ENCODE peak calls at places on chromosomes 5 and 9, in nine cellular contexts. One of them, this sample, is unnamed.

GRCh38 chr9:127423934-127424668 is at the start of gene ZNF79:
- DNase-seq in neural crest cell: peak; percentile 91
- DNase-seq in WERI-Rb-1: peak; percentile 96
- DNase-seq in activated B cell treated with CpG ODN at 0.5 μM for 24 hours: peak; percentile 93
- DNase-seq in LNCaP clone FGC: peak; percentile 84
- DNase-seq in A549: peak; percentile 97
- DNase-seq in GM10248: peak; percentile 96
- DNase-seq in astrocyte of the spinal cord: peak; percentile 95
- DNase-seq in GM12865: peak; percentile 95
- DNase-seq in this sample: peak; percentile 88

GRCh38 chr5:32115985-32116384 is 58.1 kb downstream of the GOLPH3 start:
- DNase-seq in neural crest cell: no peak
- DNase-seq in WERI-Rb-1: no peak
- DNase-seq in activated B cell treated with CpG ODN at 0.5 μM for 24 hours: no peak
- DNase-seq in LNCaP clone FGC: no peak
- DNase-seq in A549: peak; percentile 15
- DNase-seq in GM10248: no peak
- DNase-seq in astrocyte of the spinal cord: no peak
- DNase-seq in GM12865: no peak
- DNase-seq in this sample: no peak

GRCh38 chr5:30502277-30502676 is 691.2 kb upstream of the CDH6 start:
- DNase-seq in neural crest cell: no peak
- DNase-seq in WERI-Rb-1: no peak
- DNase-seq in activated B cell treated with CpG ODN at 0.5 μM for 24 hours: no peak
- DNase-seq in LNCaP clone FGC: no peak
- DNase-seq in A549: no peak
- DNase-seq in GM10248: no peak
- DNase-seq in astrocyte of the spinal cord: peak; percentile 76
- DNase-seq in GM12865: no peak
- DNase-seq in this sample: no peak

GRCh38 chr5:78328585-78329173 is 31.7 kb upstream of the SCAMP1 start:
- DNase-seq in neural crest cell: no peak
- DNase-seq in WERI-Rb-1: no peak
- DNase-seq in activated B cell treated with CpG ODN at 0.5 μM for 24 hours: no peak
- DNase-seq in LNCaP clone FGC: no peak
- DNase-seq in A549: no peak
- DNase-seq in GM10248: no peak
- DNase-seq in astrocyte of the spinal cord: peak; percentile 13
- DNase-seq in GM12865: no peak
- DNase-seq in this sample: no peak

GRCh38 chr5:73419414-73420390 is 28.9 kb downstream of the FOXD1 start:
- DNase-seq in neural crest cell: peak; percentile 36
- DNase-seq in WERI-Rb-1: no peak
- DNase-seq in activated B cell treated with CpG ODN at 0.5 μM for 24 hours: no peak
- DNase-seq in LNCaP clone FGC: no peak
- DNase-seq in A549: no peak
- DNase-seq in GM10248: no peak
- DNase-seq in astrocyte of the spinal cord: peak; percentile 94
- DNase-seq in GM12865: no peak
- DNase-seq in this sample: no peak

GRCh38 chr5:151150484-151151262 is 6.9 kb downstream of the ANXA6 start:
- DNase-seq in neural crest cell: peak; percentile 16
- DNase-seq in WERI-Rb-1: peak; percentile 60
- DNase-seq in activated B cell treated with CpG ODN at 0.5 μM for 24 hours: peak; percentile 32
- DNase-seq in LNCaP clone FGC: no peak
- DNase-seq in A549: no peak
- DNase-seq in GM10248: peak; percentile 54
- DNase-seq in astrocyte of the spinal cord: peak; percentile 67
- DNase-seq in GM12865: peak; percentile 82
- DNase-seq in this sample: peak; percentile 75

GRCh38 chr5:88452820-88453219 is 184.2 kb upstream of the TMEM161B start:
- DNase-seq in neural crest cell: no peak
- DNase-seq in WERI-Rb-1: no peak
- DNase-seq in activated B cell treated with CpG ODN at 0.5 μM for 24 hours: no peak
- DNase-seq in LNCaP clone FGC: no peak
- DNase-seq in A549: no peak
- DNase-seq in GM10248: no peak
- DNase-seq in astrocyte of the spinal cord: peak; percentile 40
- DNase-seq in GM12865: no peak
- DNase-seq in this sample: no peak

GRCh38 chr5:102670224-102670836 is 84.8 kb upstream of the PAM start:
- DNase-seq in neural crest cell: peak; percentile 49
- DNase-seq in WERI-Rb-1: peak; percentile 60
- DNase-seq in activated B cell treated with CpG ODN at 0.5 μM for 24 hours: no peak
- DNase-seq in LNCaP clone FGC: no peak
- DNase-seq in A549: peak; percentile 39
- DNase-seq in GM10248: peak; percentile 38
- DNase-seq in astrocyte of the spinal cord: no peak
- DNase-seq in GM12865: no peak
- DNase-seq in this sample: no peak

GRCh38 chr5:109759304-109759703 is 69.6 kb downstream of the MAN2A1 start:
- DNase-seq in neural crest cell: no peak
- DNase-seq in WERI-Rb-1: no peak
- DNase-seq in activated B cell treated with CpG ODN at 0.5 μM for 24 hours: no peak
- DNase-seq in LNCaP clone FGC: no peak
- DNase-seq in A549: no peak
- DNase-seq in GM10248: no peak
- DNase-seq in astrocyte of the spinal cord: peak; percentile 43
- DNase-seq in GM12865: no peak
- DNase-seq in this sample: no peak

GRCh38 chr9:37953775-37954437 is 50.0 kb upstream of the SLC25A51 start:
- DNase-seq in neural crest cell: no peak
- DNase-seq in WERI-Rb-1: no peak
- DNase-seq in activated B cell treated with CpG ODN at 0.5 μM for 24 hours: no peak
- DNase-seq in LNCaP clone FGC: no peak
- DNase-seq in A549: peak; percentile 92
- DNase-seq in GM10248: peak; percentile 75
- DNase-seq in astrocyte of the spinal cord: peak; percentile 95
- DNase-seq in GM12865: peak; percentile 91
- DNase-seq in this sample: no peak

GRCh38 chr9:2255128-2255527 is 240.0 kb downstream of the SMARCA2 start:
- DNase-seq in neural crest cell: no peak
- DNase-seq in WERI-Rb-1: peak; percentile 63
- DNase-seq in activated B cell treated with CpG ODN at 0.5 μM for 24 hours: no peak
- DNase-seq in LNCaP clone FGC: no peak
- DNase-seq in A549: no peak
- DNase-seq in GM10248: no peak
- DNase-seq in astrocyte of the spinal cord: no peak
- DNase-seq in GM12865: no peak
- DNase-seq in this sample: no peak

GRCh38 chr9:37678789-37679273 is 28.1 kb downstream of the FRMPD1 start:
- DNase-seq in neural crest cell: no peak
- DNase-seq in WERI-Rb-1: no peak
- DNase-seq in activated B cell treated with CpG ODN at 0.5 μM for 24 hours: no peak
- DNase-seq in LNCaP clone FGC: no peak
- DNase-seq in A549: no peak
- DNase-seq in GM10248: no peak
- DNase-seq in astrocyte of the spinal cord: no peak
- DNase-seq in GM12865: peak; percentile 29
- DNase-seq in this sample: no peak

GRCh38 chr5:114210662-114211061 is 151.2 kb upstream of the KCNN2 start:
- DNase-seq in neural crest cell: no peak
- DNase-seq in WERI-Rb-1: no peak
- DNase-seq in activated B cell treated with CpG ODN at 0.5 μM for 24 hours: no peak
- DNase-seq in LNCaP clone FGC: no peak
- DNase-seq in A549: no peak
- DNase-seq in GM10248: no peak
- DNase-seq in astrocyte of the spinal cord: no peak
- DNase-seq in GM12865: no peak
- DNase-seq in this sample: no peak

GRCh38 chr9:135958485-135958884 is 2.7 kb downstream of the UBAC1 start:
- DNase-seq in neural crest cell: no peak
- DNase-seq in WERI-Rb-1: no peak
- DNase-seq in activated B cell treated with CpG ODN at 0.5 μM for 24 hours: no peak
- DNase-seq in LNCaP clone FGC: no peak
- DNase-seq in A549: no peak
- DNase-seq in GM10248: no peak
- DNase-seq in astrocyte of the spinal cord: no peak
- DNase-seq in GM12865: no peak
- DNase-seq in this sample: no peak

GRCh38 chr5:159310492-159310891 is 19.8 kb downstream of the IL12B start:
- DNase-seq in neural crest cell: peak; percentile 7
- DNase-seq in WERI-Rb-1: no peak
- DNase-seq in activated B cell treated with CpG ODN at 0.5 μM for 24 hours: peak; percentile 37
- DNase-seq in LNCaP clone FGC: no peak
- DNase-seq in A549: no peak
- DNase-seq in GM10248: no peak
- DNase-seq in astrocyte of the spinal cord: peak; percentile 29
- DNase-seq in GM12865: peak; percentile 13
- DNase-seq in this sample: no peak

GRCh38 chr9:136590788-136591187 is 44.9 kb upstream of the NOTCH1 start:
- DNase-seq in neural crest cell: no peak
- DNase-seq in WERI-Rb-1: no peak
- DNase-seq in activated B cell treated with CpG ODN at 0.5 μM for 24 hours: no peak
- DNase-seq in LNCaP clone FGC: no peak
- DNase-seq in A549: no peak
- DNase-seq in GM10248: no peak
- DNase-seq in astrocyte of the spinal cord: no peak
- DNase-seq in GM12865: no peak
- DNase-seq in this sample: no peak

DNA sequence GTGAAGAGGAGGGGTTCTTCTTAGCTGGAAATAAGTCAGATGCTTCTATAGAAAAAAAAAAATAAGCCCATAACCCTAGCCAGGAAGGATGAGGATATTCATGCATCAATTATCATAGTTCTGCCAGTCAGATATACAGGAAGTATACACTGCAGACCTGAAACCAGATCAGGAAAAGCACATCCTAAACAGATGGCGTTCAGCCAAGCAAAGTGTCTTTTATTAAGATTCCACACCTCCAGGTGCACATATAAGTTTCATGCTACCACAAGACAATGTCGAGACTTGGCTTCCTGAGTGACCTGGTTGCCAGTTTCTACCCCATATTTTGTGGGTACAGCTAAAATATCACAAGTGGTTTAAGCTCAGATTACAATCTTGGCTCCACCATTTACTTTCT is 108.3 kb downstream of the CETN3 start:
- DNase-seq in neural crest cell: no peak
- DNase-seq in WERI-Rb-1: no peak
- DNase-seq in activated B cell treated with CpG ODN at 0.5 μM for 24 hours: no peak
- DNase-seq in LNCaP clone FGC: peak; percentile 31
- DNase-seq in A549: no peak
- DNase-seq in GM10248: no peak
- DNase-seq in astrocyte of the spinal cord: no peak
- DNase-seq in GM12865: peak; percentile 46
- DNase-seq in this sample: no peak
- TF ChIP-seq CTCF in neural crest cell: no peak
- TF ChIP-seq CTCF in WERI-Rb-1: no peak
- TF ChIP-seq CTCF in activated B cell treated with CpG ODN at 0.5 μM for 24 hours: no peak
- TF ChIP-seq CTCF in LNCaP clone FGC: no peak
- TF ChIP-seq CTCF in A549: no peak
- TF ChIP-seq CTCF in GM10248: no peak
- TF ChIP-seq CTCF in astrocyte of the spinal cord: no peak
- TF ChIP-seq CTCF in GM12865: no peak
- TF ChIP-seq CTCF in this sample: no peak

GRCh38 chr5:5014836-5015235 is 125.3 kb upstream of the ADAMTS16 start:
- DNase-seq in neural crest cell: no peak
- DNase-seq in WERI-Rb-1: no peak
- DNase-seq in activated B cell treated with CpG ODN at 0.5 μM for 24 hours: no peak
- DNase-seq in LNCaP clone FGC: no peak
- DNase-seq in A549: no peak
- DNase-seq in GM10248: no peak
- DNase-seq in astrocyte of the spinal cord: peak; percentile 85
- DNase-seq in GM12865: no peak
- DNase-seq in this sample: no peak

GRCh38 chr5:5021436-5021835 is 118.7 kb upstream of the ADAMTS16 start:
- DNase-seq in neural crest cell: no peak
- DNase-seq in WERI-Rb-1: no peak
- DNase-seq in activated B cell treated with CpG ODN at 0.5 μM for 24 hours: no peak
- DNase-seq in LNCaP clone FGC: no peak
- DNase-seq in A549: no peak
- DNase-seq in GM10248: no peak
- DNase-seq in astrocyte of the spinal cord: no peak
- DNase-seq in GM12865: no peak
- DNase-seq in this sample: no peak

GRCh38 chr5:5017827-5018559 is 122.1 kb upstream of the ADAMTS16 start:
- DNase-seq in neural crest cell: no peak
- DNase-seq in WERI-Rb-1: no peak
- DNase-seq in activated B cell treated with CpG ODN at 0.5 μM for 24 hours: no peak
- DNase-seq in LNCaP clone FGC: no peak
- DNase-seq in A549: peak; percentile 12
- DNase-seq in GM10248: no peak
- DNase-seq in astrocyte of the spinal cord: peak; percentile 84
- DNase-seq in GM12865: peak; percentile 36
- DNase-seq in this sample: no peak

GRCh38 chr5:5018560-5018935 is 121.6 kb upstream of the ADAMTS16 start:
- DNase-seq in neural crest cell: no peak
- DNase-seq in WERI-Rb-1: no peak
- DNase-seq in activated B cell treated with CpG ODN at 0.5 μM for 24 hours: no peak
- DNase-seq in LNCaP clone FGC: no peak
- DNase-seq in A549: no peak
- DNase-seq in GM10248: no peak
- DNase-seq in astrocyte of the spinal cord: peak; percentile 66
- DNase-seq in GM12865: peak; percentile 34
- DNase-seq in this sample: no peak
- TF ChIP-seq CTCF in neural crest cell: no peak
- TF ChIP-seq CTCF in WERI-Rb-1: no peak
- TF ChIP-seq CTCF in activated B cell treated with CpG ODN at 0.5 μM for 24 hours: no peak
- TF ChIP-seq CTCF in LNCaP clone FGC: no peak
- TF ChIP-seq CTCF in A549: no peak
- TF ChIP-seq CTCF in GM10248: no peak
- TF ChIP-seq CTCF in astrocyte of the spinal cord: no peak
- TF ChIP-seq CTCF in GM12865: no peak
- TF ChIP-seq CTCF in this sample: no peak

GRCh38 chr5:9498541-9499497 is 47.1 kb downstream of the SEMA5A start:
- DNase-seq in neural crest cell: no peak
- DNase-seq in WERI-Rb-1: peak; percentile 71
- DNase-seq in activated B cell treated with CpG ODN at 0.5 μM for 24 hours: no peak
- DNase-seq in LNCaP clone FGC: peak; percentile 19
- DNase-seq in A549: no peak
- DNase-seq in GM10248: no peak
- DNase-seq in astrocyte of the spinal cord: peak; percentile 39
- DNase-seq in GM12865: peak; percentile 46
- DNase-seq in this sample: no peak
- TF ChIP-seq CTCF in neural crest cell: peak; percentile 50
- TF ChIP-seq CTCF in WERI-Rb-1: peak; percentile 82
- TF ChIP-seq CTCF in activated B cell treated with CpG ODN at 0.5 μM for 24 hours: no peak
- TF ChIP-seq CTCF in LNCaP clone FGC: peak; percentile 79
- TF ChIP-seq CTCF in A549: peak; percentile 11
- TF ChIP-seq CTCF in GM10248: peak; percentile 35
- TF ChIP-seq CTCF in astrocyte of the spinal cord: peak; percentile 64
- TF ChIP-seq CTCF in GM12865: peak; percentile 41
- TF ChIP-seq CTCF in this sample: no peak

DNA sequence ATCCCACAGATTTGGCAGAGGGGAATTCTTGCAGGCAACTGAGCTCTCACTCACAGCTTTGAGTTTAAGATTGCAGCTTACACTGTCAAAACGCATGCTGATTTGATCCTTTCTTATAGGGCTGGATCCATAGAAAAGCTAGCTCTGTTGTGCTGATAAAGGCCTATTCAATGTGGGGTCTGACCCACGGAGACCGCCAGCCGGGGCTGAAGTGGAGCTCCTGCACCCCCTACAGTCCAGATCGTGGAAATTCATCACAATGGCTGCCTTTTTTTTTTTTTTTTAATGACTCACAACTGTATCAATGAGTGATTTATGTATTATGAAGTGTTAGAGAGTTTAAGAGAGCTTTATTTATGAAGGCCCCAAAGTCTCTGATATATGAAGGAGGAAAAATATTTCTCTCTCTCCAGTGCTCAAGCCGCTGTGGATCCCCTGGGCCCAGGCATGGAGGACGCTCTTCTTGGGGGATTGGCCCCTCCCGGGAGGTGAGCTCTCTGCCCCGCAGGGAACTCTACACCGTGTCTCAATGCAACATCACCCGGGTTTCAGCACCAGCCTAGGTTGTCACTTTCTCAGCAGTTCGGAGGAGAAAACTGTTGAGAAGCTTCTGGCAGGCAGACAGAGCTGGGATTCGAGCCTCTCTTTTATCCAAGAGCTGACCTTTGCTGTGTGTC is 700.2 kb downstream of the IRX1 start:
- DNase-seq in neural crest cell: peak; percentile 62
- DNase-seq in WERI-Rb-1: peak; percentile 79
- DNase-seq in activated B cell treated with CpG ODN at 0.5 μM for 24 hours: no peak
- DNase-seq in LNCaP clone FGC: no peak
- DNase-seq in A549: no peak
- DNase-seq in GM10248: no peak
- DNase-seq in astrocyte of the spinal cord: no peak
- DNase-seq in GM12865: no peak
- DNase-seq in this sample: no peak
- TF ChIP-seq CTCF in neural crest cell: peak; percentile 88
- TF ChIP-seq CTCF in WERI-Rb-1: peak; percentile 86
- TF ChIP-seq CTCF in activated B cell treated with CpG ODN at 0.5 μM for 24 hours: no peak
- TF ChIP-seq CTCF in LNCaP clone FGC: peak; percentile 49
- TF ChIP-seq CTCF in A549: no peak
- TF ChIP-seq CTCF in GM10248: no peak
- TF ChIP-seq CTCF in astrocyte of the spinal cord: no peak
- TF ChIP-seq CTCF in GM12865: no peak
- TF ChIP-seq CTCF in this sample: no peak

This sample was measured in CD14-positive monocyte.